ENCODE peak calls at places on chromosomes 4 and X, in nine cellular contexts. One of them, this sample, is unnamed.

GRCh38 chr4:54016504-54016903 is 47.9 kb downstream of the CHIC2 start:
- DNase-seq in lower lobe of right lung: no peak
- DNase-seq in IMR-90: no peak
- DNase-seq in astrocyte: no peak
- DNase-seq in esophagus muscularis mucosa: no peak
- DNase-seq in thoracic aorta: no peak
- DNase-seq in lung: no peak
- DNase-seq in heart left ventricle: no peak
- DNase-seq in SJSA1: no peak
- DNase-seq in this sample: no peak

GRCh38 chr4:56870927-56871326 is 36.8 kb upstream of the REST start:
- DNase-seq in lower lobe of right lung: no peak
- DNase-seq in IMR-90: peak; percentile 35
- DNase-seq in astrocyte: peak; percentile 9
- DNase-seq in esophagus muscularis mucosa: no peak
- DNase-seq in thoracic aorta: no peak
- DNase-seq in lung: no peak
- DNase-seq in heart left ventricle: no peak
- DNase-seq in SJSA1: no peak
- DNase-seq in this sample: no peak

GRCh38 chrX:29662101-29662500 is 553.3 kb upstream of the MAGEB2 start:
- DNase-seq in lower lobe of right lung: no peak
- DNase-seq in IMR-90: peak; percentile 82
- DNase-seq in astrocyte: peak; percentile 64
- DNase-seq in esophagus muscularis mucosa: no peak
- DNase-seq in thoracic aorta: no peak
- DNase-seq in lung: no peak
- DNase-seq in heart left ventricle: no peak
- DNase-seq in SJSA1: peak; percentile 51
- DNase-seq in this sample: peak; percentile 41

GRCh38 chr4:136505020-136505419 is 1027.3 kb downstream of the PCDH18 start:
- DNase-seq in lower lobe of right lung: no peak
- DNase-seq in IMR-90: no peak
- DNase-seq in astrocyte: peak; percentile 6
- DNase-seq in esophagus muscularis mucosa: no peak
- DNase-seq in thoracic aorta: no peak
- DNase-seq in lung: no peak
- DNase-seq in heart left ventricle: no peak
- DNase-seq in SJSA1: no peak
- DNase-seq in this sample: peak; percentile 3

GRCh38 chrX:71989768-71990167 is 79.1 kb downstream of the NHSL2 start:
- DNase-seq in lower lobe of right lung: no peak
- DNase-seq in IMR-90: peak; percentile 73
- DNase-seq in astrocyte: peak; percentile 10
- DNase-seq in esophagus muscularis mucosa: peak; percentile 26
- DNase-seq in thoracic aorta: no peak
- DNase-seq in lung: no peak
- DNase-seq in heart left ventricle: peak; percentile 25
- DNase-seq in SJSA1: peak; percentile 78
- DNase-seq in this sample: peak; percentile 58

GRCh38 chrX:80431502-80431832 is 11.2 kb downstream of the TENT5D start:
- DNase-seq in lower lobe of right lung: no peak
- DNase-seq in IMR-90: no peak
- DNase-seq in astrocyte: no peak
- DNase-seq in esophagus muscularis mucosa: no peak
- DNase-seq in thoracic aorta: no peak
- DNase-seq in lung: no peak
- DNase-seq in heart left ventricle: no peak
- DNase-seq in SJSA1: no peak
- DNase-seq in this sample: no peak

GRCh38 chr4:110878992-110879391 is 256.1 kb upstream of the PITX2 start:
- DNase-seq in lower lobe of right lung: no peak
- DNase-seq in IMR-90: no peak
- DNase-seq in astrocyte: no peak
- DNase-seq in esophagus muscularis mucosa: no peak
- DNase-seq in thoracic aorta: no peak
- DNase-seq in lung: no peak
- DNase-seq in heart left ventricle: no peak
- DNase-seq in SJSA1: no peak
- DNase-seq in this sample: peak; percentile 53

GRCh38 chrX:16223385-16223784 is 56.1 kb downstream of the MAGEB17 start:
- DNase-seq in lower lobe of right lung: no peak
- DNase-seq in IMR-90: no peak
- DNase-seq in astrocyte: no peak
- DNase-seq in esophagus muscularis mucosa: no peak
- DNase-seq in thoracic aorta: no peak
- DNase-seq in lung: no peak
- DNase-seq in heart left ventricle: no peak
- DNase-seq in SJSA1: no peak
- DNase-seq in this sample: no peak

GRCh38 chr4:14653338-14653737 is 348.9 kb upstream of the CPEB2 start:
- DNase-seq in lower lobe of right lung: no peak
- DNase-seq in IMR-90: no peak
- DNase-seq in astrocyte: no peak
- DNase-seq in esophagus muscularis mucosa: no peak
- DNase-seq in thoracic aorta: no peak
- DNase-seq in lung: no peak
- DNase-seq in heart left ventricle: no peak
- DNase-seq in SJSA1: no peak
- DNase-seq in this sample: no peak

GRCh38 chr4:8157944-8158709 is 486 bp downstream of the ABLIM2 start:
- DNase-seq in lower lobe of right lung: no peak
- DNase-seq in IMR-90: no peak
- DNase-seq in astrocyte: no peak
- DNase-seq in esophagus muscularis mucosa: no peak
- DNase-seq in thoracic aorta: no peak
- DNase-seq in lung: no peak
- DNase-seq in heart left ventricle: no peak
- DNase-seq in SJSA1: no peak
- DNase-seq in this sample: no peak

GRCh38 chr4:10891866-10892265 is 207.3 kb upstream of the CLNK start:
- DNase-seq in lower lobe of right lung: no peak
- DNase-seq in IMR-90: no peak
- DNase-seq in astrocyte: no peak
- DNase-seq in esophagus muscularis mucosa: no peak
- DNase-seq in thoracic aorta: no peak
- DNase-seq in lung: no peak
- DNase-seq in heart left ventricle: no peak
- DNase-seq in SJSA1: no peak
- DNase-seq in this sample: no peak

GRCh38 chr4:151658959-151659593 is 101.7 kb downstream of the GATB start:
- DNase-seq in lower lobe of right lung: no peak
- DNase-seq in IMR-90: peak; percentile 67
- DNase-seq in astrocyte: peak; percentile 55
- DNase-seq in esophagus muscularis mucosa: peak; percentile 87
- DNase-seq in thoracic aorta: no peak
- DNase-seq in lung: peak; percentile 9
- DNase-seq in heart left ventricle: no peak
- DNase-seq in SJSA1: no peak
- DNase-seq in this sample: no peak

GRCh38 chr4:61200195-61200990 is at the start of gene ADGRL3:
- DNase-seq in lower lobe of right lung: peak; percentile 47
- DNase-seq in IMR-90: peak; percentile 6
- DNase-seq in astrocyte: peak; percentile 44
- DNase-seq in esophagus muscularis mucosa: no peak
- DNase-seq in thoracic aorta: no peak
- DNase-seq in lung: no peak
- DNase-seq in heart left ventricle: peak; percentile 46
- DNase-seq in SJSA1: no peak
- DNase-seq in this sample: no peak

GRCh38 chrX:134604701-134605271 is 53.5 kb downstream of the PLAC1 start:
- DNase-seq in lower lobe of right lung: peak; percentile 45
- DNase-seq in IMR-90: peak; percentile 42
- DNase-seq in astrocyte: no peak
- DNase-seq in esophagus muscularis mucosa: no peak
- DNase-seq in thoracic aorta: no peak
- DNase-seq in lung: peak; percentile 61
- DNase-seq in heart left ventricle: no peak
- DNase-seq in SJSA1: no peak
- DNase-seq in this sample: no peak

GRCh38 chr4:6909113-6909969 is at the start of gene TBC1D14:
- DNase-seq in lower lobe of right lung: peak; percentile 92
- DNase-seq in IMR-90: peak; percentile 81
- DNase-seq in astrocyte: peak; percentile 72
- DNase-seq in esophagus muscularis mucosa: peak; percentile 97
- DNase-seq in thoracic aorta: peak; percentile 51
- DNase-seq in lung: peak; percentile 89
- DNase-seq in heart left ventricle: peak; percentile 90
- DNase-seq in SJSA1: peak; percentile 75
- DNase-seq in this sample: peak; percentile 82

GRCh38 chr4:117577686-117578085 is 456.6 kb upstream of the NDST3 start:
- DNase-seq in lower lobe of right lung: no peak
- DNase-seq in IMR-90: no peak
- DNase-seq in astrocyte: peak; percentile 22
- DNase-seq in esophagus muscularis mucosa: no peak
- DNase-seq in thoracic aorta: no peak
- DNase-seq in lung: no peak
- DNase-seq in heart left ventricle: no peak
- DNase-seq in SJSA1: no peak
- DNase-seq in this sample: no peak

GRCh38 chrX:24204331-24204730 is 54.8 kb downstream of the ZFX start:
- DNase-seq in lower lobe of right lung: no peak
- DNase-seq in IMR-90: peak; percentile 44
- DNase-seq in astrocyte: peak; percentile 48
- DNase-seq in esophagus muscularis mucosa: no peak
- DNase-seq in thoracic aorta: no peak
- DNase-seq in lung: no peak
- DNase-seq in heart left ventricle: no peak
- DNase-seq in SJSA1: no peak
- DNase-seq in this sample: no peak

GRCh38 chr4:102869569-102870227 is 906 bp downstream of the CISD2 start:
- DNase-seq in lower lobe of right lung: no peak
- DNase-seq in IMR-90: peak; percentile 2
- DNase-seq in astrocyte: no peak
- DNase-seq in esophagus muscularis mucosa: no peak
- DNase-seq in thoracic aorta: no peak
- DNase-seq in lung: no peak
- DNase-seq in heart left ventricle: no peak
- DNase-seq in SJSA1: no peak
- DNase-seq in this sample: peak; percentile 9

GRCh38 chrX:28851871-28852270 is 264.6 kb downstream of the IL1RAPL1 start:
- DNase-seq in lower lobe of right lung: no peak
- DNase-seq in IMR-90: no peak
- DNase-seq in astrocyte: no peak
- DNase-seq in esophagus muscularis mucosa: no peak
- DNase-seq in thoracic aorta: no peak
- DNase-seq in lung: no peak
- DNase-seq in heart left ventricle: no peak
- DNase-seq in SJSA1: no peak
- DNase-seq in this sample: no peak

DNA sequence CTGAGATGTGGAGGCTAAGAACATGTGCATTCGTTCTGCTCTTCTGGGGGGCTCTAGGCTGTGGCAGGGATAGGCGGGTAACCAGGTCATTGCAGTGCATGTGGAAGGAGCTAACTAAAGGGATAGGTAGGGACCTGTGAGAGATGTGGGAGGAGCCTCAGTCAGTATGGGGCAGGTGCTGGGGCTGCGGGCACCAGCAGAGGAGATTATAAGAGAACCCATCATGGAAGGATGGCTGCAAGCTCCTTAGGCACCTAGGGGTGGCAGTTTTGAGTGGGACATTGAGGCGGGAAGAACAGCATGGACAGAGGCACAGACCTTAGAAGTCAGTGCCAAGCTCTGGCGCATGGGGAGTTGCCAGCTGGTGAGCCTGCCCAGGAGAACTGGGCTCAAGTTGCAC is 7.2 kb downstream of the CLDN22 start:
- DNase-seq in lower lobe of right lung: no peak
- DNase-seq in IMR-90: no peak
- DNase-seq in astrocyte: no peak
- DNase-seq in esophagus muscularis mucosa: no peak
- DNase-seq in thoracic aorta: no peak
- DNase-seq in lung: no peak
- DNase-seq in heart left ventricle: no peak
- DNase-seq in SJSA1: no peak
- DNase-seq in this sample: no peak
- H3K27ac ChIP-seq in lower lobe of right lung: no peak overlapping the region
- H3K27ac ChIP-seq in IMR-90: no peak overlapping the region
- H3K27ac ChIP-seq in astrocyte: no peak overlapping the region
- H3K27ac ChIP-seq in esophagus muscularis mucosa: no peak overlapping the region
- H3K27ac ChIP-seq in thoracic aorta: no peak overlapping the region
- H3K27ac ChIP-seq in lung: no peak overlapping the region
- H3K27ac ChIP-seq in heart left ventricle: no peak overlapping the region
- H3K27ac ChIP-seq in SJSA1: no peak overlapping the region
- H3K27ac ChIP-seq in this sample: no peak overlapping the region

DNA sequence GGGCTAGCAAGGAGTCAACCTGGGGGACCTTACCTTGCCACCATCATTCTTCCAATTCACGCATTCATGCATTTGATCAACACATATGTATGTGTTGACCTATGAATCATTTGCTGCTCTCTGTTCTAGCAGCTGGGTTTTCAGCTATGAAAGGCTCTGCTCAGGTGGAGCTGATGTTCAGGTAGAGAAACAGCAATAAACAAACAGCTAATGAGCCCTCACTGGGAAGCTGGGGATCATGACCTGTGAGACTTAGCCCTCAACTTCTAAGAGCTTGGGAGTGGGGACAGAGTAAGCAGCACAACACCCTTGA is 1.6 kb upstream of the OTOP1 start:
- DNase-seq in lower lobe of right lung: no peak
- DNase-seq in IMR-90: no peak
- DNase-seq in astrocyte: no peak
- DNase-seq in esophagus muscularis mucosa: no peak
- DNase-seq in thoracic aorta: no peak
- DNase-seq in lung: no peak
- DNase-seq in heart left ventricle: no peak
- DNase-seq in SJSA1: no peak
- DNase-seq in this sample: no peak
- H3K27me3 ChIP-seq in lower lobe of right lung: peaks cover 44% of the 10 kb centered on the region
- H3K27me3 ChIP-seq in IMR-90: peaks cover 42% of the 10 kb centered on the region
- H3K27me3 ChIP-seq in astrocyte: peaks cover 31% of the 10 kb centered on the region
- H3K27me3 ChIP-seq in esophagus muscularis mucosa: peaks cover 63% of the 10 kb centered on the region
- H3K27me3 ChIP-seq in thoracic aorta: no peaks in the 10 kb centered on the region
- H3K27me3 ChIP-seq in lung: peaks cover 11% of the 10 kb centered on the region
- H3K27me3 ChIP-seq in heart left ventricle: peaks cover 57% of the 10 kb centered on the region
- H3K27me3 ChIP-seq in SJSA1: peaks cover 14% of the 10 kb centered on the region
- H3K27me3 ChIP-seq in this sample: peaks cover 57% of the 10 kb centered on the region

GRCh38 chr4:107799634-107800033 is 25.1 kb upstream of the SGMS2 start:
- DNase-seq in lower lobe of right lung: no peak
- DNase-seq in IMR-90: no peak
- DNase-seq in astrocyte: no peak
- DNase-seq in esophagus muscularis mucosa: no peak
- DNase-seq in thoracic aorta: no peak
- DNase-seq in lung: no peak
- DNase-seq in heart left ventricle: no peak
- DNase-seq in SJSA1: no peak
- DNase-seq in this sample: no peak
- H3K27ac ChIP-seq in lower lobe of right lung: peak overlapping the region; percentile 70
- H3K27ac ChIP-seq in IMR-90: no peak overlapping the region
- H3K27ac ChIP-seq in astrocyte: no peak overlapping the region
- H3K27ac ChIP-seq in esophagus muscularis mucosa: no peak overlapping the region
- H3K27ac ChIP-seq in thoracic aorta: no peak overlapping the region
- H3K27ac ChIP-seq in lung: peak overlapping the region; percentile 76
- H3K27ac ChIP-seq in heart left ventricle: no peak overlapping the region
- H3K27ac ChIP-seq in SJSA1: no peak overlapping the region
- H3K27ac ChIP-seq in this sample: no peak overlapping the region

DNA sequence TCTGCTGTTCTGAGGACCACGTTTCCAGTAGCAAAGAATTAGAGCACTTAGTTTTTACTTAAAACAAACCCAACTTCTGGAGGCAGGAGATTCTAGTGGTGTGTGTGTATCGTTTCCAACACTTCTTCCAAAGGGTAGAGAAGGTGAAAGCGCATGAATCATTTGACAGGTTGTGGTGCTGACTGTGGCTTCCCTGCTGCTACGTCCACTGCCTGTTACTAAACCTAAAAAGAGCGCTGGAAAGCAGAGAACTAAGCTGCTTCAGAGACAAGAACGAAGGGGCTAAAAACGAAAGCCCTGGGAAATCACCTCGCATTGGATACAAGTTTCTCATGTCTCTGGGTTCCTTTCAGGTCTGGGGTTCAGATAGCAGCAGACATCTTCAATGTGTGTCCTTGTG is 4.6 kb upstream of the HELT start:
- DNase-seq in lower lobe of right lung: no peak
- DNase-seq in IMR-90: peak; percentile 12
- DNase-seq in astrocyte: no peak
- DNase-seq in esophagus muscularis mucosa: no peak
- DNase-seq in thoracic aorta: no peak
- DNase-seq in lung: no peak
- DNase-seq in heart left ventricle: no peak
- DNase-seq in SJSA1: no peak
- DNase-seq in this sample: no peak
- H3K27me3 ChIP-seq in lower lobe of right lung: peaks cover 87% of the 10 kb centered on the region
- H3K27me3 ChIP-seq in IMR-90: peaks cover 77% of the 10 kb centered on the region
- H3K27me3 ChIP-seq in astrocyte: peaks cover 75% of the 10 kb centered on the region
- H3K27me3 ChIP-seq in esophagus muscularis mucosa: peaks cover 97% of the 10 kb centered on the region
- H3K27me3 ChIP-seq in thoracic aorta: peaks cover 10% of the 10 kb centered on the region
- H3K27me3 ChIP-seq in lung: peaks cover 29% of the 10 kb centered on the region
- H3K27me3 ChIP-seq in heart left ventricle: peaks cover 75% of the 10 kb centered on the region
- H3K27me3 ChIP-seq in SJSA1: peaks cover 45% of the 10 kb centered on the region
- H3K27me3 ChIP-seq in this sample: peaks cover 93% of the 10 kb centered on the region

This sample was measured in foreskin keratinocyte.